ENCODE peak calls at places on chromosomes 3 and 15, in eight cellular contexts. One of them, this sample, is unnamed.

GRCh38 chr15:34243226-34243625 is 18.4 kb downstream of the EMC4 start:
- DNase-seq in LoVo: no peak
- DNase-seq in RWPE2: no peak
- DNase-seq in A172: no peak
- DNase-seq in IMR-90: peak
- DNase-seq in activated T-cell treated with anti-CD3 and anti-CD28 coated beads, Interleukin-2, amount 50 U/mL, for 72 hours: no peak
- DNase-seq in GM03348: no peak
- DNase-seq in posterior cingulate gyrus: no peak
- DNase-seq in this sample: no peak

GRCh38 chr3:132135628-132136333 is 101.0 kb upstream of the CPNE4 start:
- DNase-seq in LoVo: peak
- DNase-seq in RWPE2: peak
- DNase-seq in A172: peak
- DNase-seq in IMR-90: peak
- DNase-seq in activated T-cell treated with anti-CD3 and anti-CD28 coated beads, Interleukin-2, amount 50 U/mL, for 72 hours: no peak
- DNase-seq in GM03348: peak
- DNase-seq in posterior cingulate gyrus: no peak
- DNase-seq in this sample: no peak

GRCh38 chr15:88782465-88782864 is 20.8 kb upstream of the ACAN start:
- DNase-seq in LoVo: no peak
- DNase-seq in RWPE2: no peak
- DNase-seq in A172: no peak
- DNase-seq in IMR-90: no peak
- DNase-seq in activated T-cell treated with anti-CD3 and anti-CD28 coated beads, Interleukin-2, amount 50 U/mL, for 72 hours: no peak
- DNase-seq in GM03348: no peak
- DNase-seq in posterior cingulate gyrus: no peak
- DNase-seq in this sample: no peak

GRCh38 chr3:11080492-11080891 is 73.8 kb upstream of the HRH1 start:
- DNase-seq in LoVo: peak
- DNase-seq in RWPE2: no peak
- DNase-seq in A172: peak
- DNase-seq in IMR-90: no peak
- DNase-seq in activated T-cell treated with anti-CD3 and anti-CD28 coated beads, Interleukin-2, amount 50 U/mL, for 72 hours: no peak
- DNase-seq in GM03348: no peak
- DNase-seq in posterior cingulate gyrus: no peak
- DNase-seq in this sample: no peak

GRCh38 chr3:46713898-46714552 is 3.6 kb downstream of the PRSS50 start:
- DNase-seq in LoVo: no peak
- DNase-seq in RWPE2: peak
- DNase-seq in A172: peak
- DNase-seq in IMR-90: no peak
- DNase-seq in activated T-cell treated with anti-CD3 and anti-CD28 coated beads, Interleukin-2, amount 50 U/mL, for 72 hours: peak
- DNase-seq in GM03348: no peak
- DNase-seq in posterior cingulate gyrus: peak
- DNase-seq in this sample: peak

GRCh38 chr3:133754455-133754854 is 8.3 kb downstream of the TF start:
- DNase-seq in LoVo: no peak
- DNase-seq in RWPE2: no peak
- DNase-seq in A172: no peak
- DNase-seq in IMR-90: no peak
- DNase-seq in activated T-cell treated with anti-CD3 and anti-CD28 coated beads, Interleukin-2, amount 50 U/mL, for 72 hours: no peak
- DNase-seq in GM03348: no peak
- DNase-seq in posterior cingulate gyrus: no peak
- DNase-seq in this sample: no peak

GRCh38 chr3:86733257-86733656 is 257.7 kb downstream of the VGLL3 start:
- DNase-seq in LoVo: no peak
- DNase-seq in RWPE2: no peak
- DNase-seq in A172: no peak
- DNase-seq in IMR-90: no peak
- DNase-seq in activated T-cell treated with anti-CD3 and anti-CD28 coated beads, Interleukin-2, amount 50 U/mL, for 72 hours: no peak
- DNase-seq in GM03348: no peak
- DNase-seq in posterior cingulate gyrus: no peak
- DNase-seq in this sample: no peak

GRCh38 chr15:52011711-52012144 is 7.3 kb upstream of the MAPK6 start:
- DNase-seq in LoVo: no peak
- DNase-seq in RWPE2: no peak
- DNase-seq in A172: no peak
- DNase-seq in IMR-90: no peak
- DNase-seq in activated T-cell treated with anti-CD3 and anti-CD28 coated beads, Interleukin-2, amount 50 U/mL, for 72 hours: no peak
- DNase-seq in GM03348: no peak
- DNase-seq in posterior cingulate gyrus: no peak
- DNase-seq in this sample: no peak

GRCh38 chr3:30443756-30444673 is 162.4 kb upstream of the TGFBR2 start:
- DNase-seq in LoVo: no peak
- DNase-seq in RWPE2: no peak
- DNase-seq in A172: peak
- DNase-seq in IMR-90: no peak
- DNase-seq in activated T-cell treated with anti-CD3 and anti-CD28 coated beads, Interleukin-2, amount 50 U/mL, for 72 hours: no peak
- DNase-seq in GM03348: peak
- DNase-seq in posterior cingulate gyrus: no peak
- DNase-seq in this sample: no peak

GRCh38 chr3:179760944-179761343 is 108.1 kb downstream of the USP13 start:
- DNase-seq in LoVo: no peak
- DNase-seq in RWPE2: no peak
- DNase-seq in A172: peak
- DNase-seq in IMR-90: peak
- DNase-seq in activated T-cell treated with anti-CD3 and anti-CD28 coated beads, Interleukin-2, amount 50 U/mL, for 72 hours: no peak
- DNase-seq in GM03348: peak
- DNase-seq in posterior cingulate gyrus: no peak
- DNase-seq in this sample: no peak

GRCh38 chr3:195031574-195032003 is 239.4 kb downstream of the XXYLT1 start:
- DNase-seq in LoVo: no peak
- DNase-seq in RWPE2: no peak
- DNase-seq in A172: no peak
- DNase-seq in IMR-90: no peak
- DNase-seq in activated T-cell treated with anti-CD3 and anti-CD28 coated beads, Interleukin-2, amount 50 U/mL, for 72 hours: no peak
- DNase-seq in GM03348: no peak
- DNase-seq in posterior cingulate gyrus: no peak
- DNase-seq in this sample: no peak

GRCh38 chr3:15667484-15667883 is 65.9 kb downstream of the BTD start:
- DNase-seq in LoVo: no peak
- DNase-seq in RWPE2: no peak
- DNase-seq in A172: no peak
- DNase-seq in IMR-90: no peak
- DNase-seq in activated T-cell treated with anti-CD3 and anti-CD28 coated beads, Interleukin-2, amount 50 U/mL, for 72 hours: no peak
- DNase-seq in GM03348: no peak
- DNase-seq in posterior cingulate gyrus: no peak
- DNase-seq in this sample: no peak

GRCh38 chr3:192929146-192929545 is 11.5 kb upstream of the MB21D2 start:
- DNase-seq in LoVo: no peak
- DNase-seq in RWPE2: no peak
- DNase-seq in A172: no peak
- DNase-seq in IMR-90: peak
- DNase-seq in activated T-cell treated with anti-CD3 and anti-CD28 coated beads, Interleukin-2, amount 50 U/mL, for 72 hours: no peak
- DNase-seq in GM03348: peak
- DNase-seq in posterior cingulate gyrus: no peak
- DNase-seq in this sample: no peak

GRCh38 chr3:2837893-2838292 is 272.3 kb downstream of the IL5RA start:
- DNase-seq in LoVo: no peak
- DNase-seq in RWPE2: no peak
- DNase-seq in A172: no peak
- DNase-seq in IMR-90: no peak
- DNase-seq in activated T-cell treated with anti-CD3 and anti-CD28 coated beads, Interleukin-2, amount 50 U/mL, for 72 hours: no peak
- DNase-seq in GM03348: no peak
- DNase-seq in posterior cingulate gyrus: no peak
- DNase-seq in this sample: no peak

GRCh38 chr3:129614435-129614834 is 8.0 kb upstream of the PLXND1 start:
- DNase-seq in LoVo: no peak
- DNase-seq in RWPE2: no peak
- DNase-seq in A172: no peak
- DNase-seq in IMR-90: no peak
- DNase-seq in activated T-cell treated with anti-CD3 and anti-CD28 coated beads, Interleukin-2, amount 50 U/mL, for 72 hours: no peak
- DNase-seq in GM03348: no peak
- DNase-seq in posterior cingulate gyrus: no peak
- DNase-seq in this sample: no peak

This sample was measured in ureter.